ENCODE peak calls at places on chromosomes 6 and 20, in four cellular contexts. One of them, this sample, is unnamed.

GRCh38 chr6:79427721-79428120 is 109.5 kb downstream of the LCA5 start:
- DNase-seq in EH: no peak
- DNase-seq in activated CD8-positive, alpha-beta memory T cell treated with anti-CD3 and anti-CD28 coated beads, Interleukin-2, amount 10 ng/mL, durations not matched to agents 7 days and 5 days: no peak
- DNase-seq in hepatocyte: no peak
- DNase-seq in this sample: no peak

GRCh38 chr6:136962661-136963060 is 40.6 kb downstream of the SLC35D3 start:
- DNase-seq in EH: peak
- DNase-seq in activated CD8-positive, alpha-beta memory T cell treated with anti-CD3 and anti-CD28 coated beads, Interleukin-2, amount 10 ng/mL, durations not matched to agents 7 days and 5 days: no peak
- DNase-seq in hepatocyte: no peak
- DNase-seq in this sample: peak

GRCh38 chr6:129671442-129672344 is 38.3 kb downstream of the ARHGAP18 start:
- DNase-seq in EH: no peak
- DNase-seq in activated CD8-positive, alpha-beta memory T cell treated with anti-CD3 and anti-CD28 coated beads, Interleukin-2, amount 10 ng/mL, durations not matched to agents 7 days and 5 days: peak
- DNase-seq in hepatocyte: no peak
- DNase-seq in this sample: peak

GRCh38 chr20:13363473-13363872 is 142.4 kb downstream of the ISM1 start:
- DNase-seq in EH: no peak
- DNase-seq in activated CD8-positive, alpha-beta memory T cell treated with anti-CD3 and anti-CD28 coated beads, Interleukin-2, amount 10 ng/mL, durations not matched to agents 7 days and 5 days: no peak
- DNase-seq in hepatocyte: no peak
- DNase-seq in this sample: no peak

GRCh38 chr20:54100563-54100962 is 30.2 kb upstream of the BCAS1 start:
- DNase-seq in EH: no peak
- DNase-seq in activated CD8-positive, alpha-beta memory T cell treated with anti-CD3 and anti-CD28 coated beads, Interleukin-2, amount 10 ng/mL, durations not matched to agents 7 days and 5 days: no peak
- DNase-seq in hepatocyte: no peak
- DNase-seq in this sample: no peak

GRCh38 chr6:156269751-156270369 is 507.3 kb upstream of the ARID1B start:
- DNase-seq in EH: no peak
- DNase-seq in activated CD8-positive, alpha-beta memory T cell treated with anti-CD3 and anti-CD28 coated beads, Interleukin-2, amount 10 ng/mL, durations not matched to agents 7 days and 5 days: no peak
- DNase-seq in hepatocyte: no peak
- DNase-seq in this sample: no peak

GRCh38 chr6:148547110-148547509 is 199.7 kb upstream of the UST start:
- DNase-seq in EH: no peak
- DNase-seq in activated CD8-positive, alpha-beta memory T cell treated with anti-CD3 and anti-CD28 coated beads, Interleukin-2, amount 10 ng/mL, durations not matched to agents 7 days and 5 days: no peak
- DNase-seq in hepatocyte: no peak
- DNase-seq in this sample: no peak

GRCh38 chr6:35327349-35328027 is 14.9 kb upstream of the PPARD start:
- DNase-seq in EH: peak
- DNase-seq in activated CD8-positive, alpha-beta memory T cell treated with anti-CD3 and anti-CD28 coated beads, Interleukin-2, amount 10 ng/mL, durations not matched to agents 7 days and 5 days: peak
- DNase-seq in hepatocyte: peak
- DNase-seq in this sample: peak

GRCh38 chr6:44043479-44044153 is 83.6 kb downstream of the MRPL14 start:
- DNase-seq in EH: peak
- DNase-seq in activated CD8-positive, alpha-beta memory T cell treated with anti-CD3 and anti-CD28 coated beads, Interleukin-2, amount 10 ng/mL, durations not matched to agents 7 days and 5 days: no peak
- DNase-seq in hepatocyte: no peak
- DNase-seq in this sample: no peak

GRCh38 chr20:52102559-52102958 is 89.0 kb downstream of the ZFP64 start:
- DNase-seq in EH: no peak
- DNase-seq in activated CD8-positive, alpha-beta memory T cell treated with anti-CD3 and anti-CD28 coated beads, Interleukin-2, amount 10 ng/mL, durations not matched to agents 7 days and 5 days: no peak
- DNase-seq in hepatocyte: no peak
- DNase-seq in this sample: no peak

GRCh38 chr20:57381596-57382503 is 9.3 kb upstream of the RBM38 start:
- DNase-seq in EH: peak
- DNase-seq in activated CD8-positive, alpha-beta memory T cell treated with anti-CD3 and anti-CD28 coated beads, Interleukin-2, amount 10 ng/mL, durations not matched to agents 7 days and 5 days: peak
- DNase-seq in hepatocyte: peak
- DNase-seq in this sample: peak

GRCh38 chr6:144298167-144298671 is 13.1 kb downstream of the UTRN start:
- DNase-seq in EH: no peak
- DNase-seq in activated CD8-positive, alpha-beta memory T cell treated with anti-CD3 and anti-CD28 coated beads, Interleukin-2, amount 10 ng/mL, durations not matched to agents 7 days and 5 days: no peak
- DNase-seq in hepatocyte: peak
- DNase-seq in this sample: no peak

GRCh38 chr6:7087491-7087979 is 20.2 kb upstream of the RREB1 start:
- DNase-seq in EH: no peak
- DNase-seq in activated CD8-positive, alpha-beta memory T cell treated with anti-CD3 and anti-CD28 coated beads, Interleukin-2, amount 10 ng/mL, durations not matched to agents 7 days and 5 days: peak
- DNase-seq in hepatocyte: peak
- DNase-seq in this sample: no peak

GRCh38 chr6:150352321-150353296 is 16.2 kb upstream of the IYD start:
- DNase-seq in EH: peak
- DNase-seq in activated CD8-positive, alpha-beta memory T cell treated with anti-CD3 and anti-CD28 coated beads, Interleukin-2, amount 10 ng/mL, durations not matched to agents 7 days and 5 days: no peak
- DNase-seq in hepatocyte: no peak
- DNase-seq in this sample: peak

GRCh38 chr6:131001945-131002661 is 60.9 kb downstream of the EPB41L2 start:
- DNase-seq in EH: peak
- DNase-seq in activated CD8-positive, alpha-beta memory T cell treated with anti-CD3 and anti-CD28 coated beads, Interleukin-2, amount 10 ng/mL, durations not matched to agents 7 days and 5 days: no peak
- DNase-seq in hepatocyte: no peak
- DNase-seq in this sample: no peak

GRCh38 chr6:167941822-167942221 is 55.6 kb upstream of the KIF25 start:
- DNase-seq in EH: no peak
- DNase-seq in activated CD8-positive, alpha-beta memory T cell treated with anti-CD3 and anti-CD28 coated beads, Interleukin-2, amount 10 ng/mL, durations not matched to agents 7 days and 5 days: no peak
- DNase-seq in hepatocyte: no peak
- DNase-seq in this sample: no peak

GRCh38 chr20:11496382-11496781 is 421.3 kb upstream of the BTBD3 start:
- DNase-seq in EH: peak
- DNase-seq in activated CD8-positive, alpha-beta memory T cell treated with anti-CD3 and anti-CD28 coated beads, Interleukin-2, amount 10 ng/mL, durations not matched to agents 7 days and 5 days: no peak
- DNase-seq in hepatocyte: no peak
- DNase-seq in this sample: no peak

GRCh38 chr6:167643223-167643622 is 183.5 kb upstream of the AFDN start:
- DNase-seq in EH: no peak
- DNase-seq in activated CD8-positive, alpha-beta memory T cell treated with anti-CD3 and anti-CD28 coated beads, Interleukin-2, amount 10 ng/mL, durations not matched to agents 7 days and 5 days: no peak
- DNase-seq in hepatocyte: no peak
- DNase-seq in this sample: no peak

GRCh38 chr6:25248100-25248499 is 31.1 kb upstream of the CARMIL1 start:
- DNase-seq in EH: peak
- DNase-seq in activated CD8-positive, alpha-beta memory T cell treated with anti-CD3 and anti-CD28 coated beads, Interleukin-2, amount 10 ng/mL, durations not matched to agents 7 days and 5 days: no peak
- DNase-seq in hepatocyte: no peak
- DNase-seq in this sample: no peak

GRCh38 chr6:113596477-113596876 is 260.7 kb upstream of the MARCKS start:
- DNase-seq in EH: no peak
- DNase-seq in activated CD8-positive, alpha-beta memory T cell treated with anti-CD3 and anti-CD28 coated beads, Interleukin-2, amount 10 ng/mL, durations not matched to agents 7 days and 5 days: no peak
- DNase-seq in hepatocyte: no peak
- DNase-seq in this sample: no peak

GRCh38 chr6:151629791-151630190 is 136.0 kb downstream of the CCDC170 start:
- DNase-seq in EH: no peak
- DNase-seq in activated CD8-positive, alpha-beta memory T cell treated with anti-CD3 and anti-CD28 coated beads, Interleukin-2, amount 10 ng/mL, durations not matched to agents 7 days and 5 days: no peak
- DNase-seq in hepatocyte: no peak
- DNase-seq in this sample: no peak

GRCh38 chr6:168599118-168599494 is 158.1 kb downstream of the SMOC2 start:
- DNase-seq in EH: no peak
- DNase-seq in activated CD8-positive, alpha-beta memory T cell treated with anti-CD3 and anti-CD28 coated beads, Interleukin-2, amount 10 ng/mL, durations not matched to agents 7 days and 5 days: no peak
- DNase-seq in hepatocyte: no peak
- DNase-seq in this sample: no peak

GRCh38 chr20:58054744-58055373 is 173.6 kb downstream of the ANKRD60 start:
- DNase-seq in EH: no peak
- DNase-seq in activated CD8-positive, alpha-beta memory T cell treated with anti-CD3 and anti-CD28 coated beads, Interleukin-2, amount 10 ng/mL, durations not matched to agents 7 days and 5 days: peak
- DNase-seq in hepatocyte: peak
- DNase-seq in this sample: no peak

GRCh38 chr6:79869600-79870084 is 77.7 kb downstream of the ELOVL4 start:
- DNase-seq in EH: peak
- DNase-seq in activated CD8-positive, alpha-beta memory T cell treated with anti-CD3 and anti-CD28 coated beads, Interleukin-2, amount 10 ng/mL, durations not matched to agents 7 days and 5 days: peak
- DNase-seq in hepatocyte: peak
- DNase-seq in this sample: peak

GRCh38 chr6:156995502-156995901 is 218.3 kb downstream of the ARID1B start:
- DNase-seq in EH: no peak
- DNase-seq in activated CD8-positive, alpha-beta memory T cell treated with anti-CD3 and anti-CD28 coated beads, Interleukin-2, amount 10 ng/mL, durations not matched to agents 7 days and 5 days: no peak
- DNase-seq in hepatocyte: no peak
- DNase-seq in this sample: no peak

GRCh38 chr6:52286798-52287432 is 2.4 kb upstream of the MCM3 start:
- DNase-seq in EH: peak
- DNase-seq in activated CD8-positive, alpha-beta memory T cell treated with anti-CD3 and anti-CD28 coated beads, Interleukin-2, amount 10 ng/mL, durations not matched to agents 7 days and 5 days: peak
- DNase-seq in hepatocyte: peak
- DNase-seq in this sample: peak

GRCh38 chr20:18138639-18139583 is 1.2 kb downstream of the KAT14 start:
- DNase-seq in EH: no peak
- DNase-seq in activated CD8-positive, alpha-beta memory T cell treated with anti-CD3 and anti-CD28 coated beads, Interleukin-2, amount 10 ng/mL, durations not matched to agents 7 days and 5 days: no peak
- DNase-seq in hepatocyte: peak
- DNase-seq in this sample: no peak

GRCh38 chr6:45966340-45966739 is 49.3 kb downstream of the CLIC5 start:
- DNase-seq in EH: no peak
- DNase-seq in activated CD8-positive, alpha-beta memory T cell treated with anti-CD3 and anti-CD28 coated beads, Interleukin-2, amount 10 ng/mL, durations not matched to agents 7 days and 5 days: no peak
- DNase-seq in hepatocyte: no peak
- DNase-seq in this sample: no peak

GRCh38 chr6:1400126-1400850 is 10.9 kb downstream of the FOXF2 start:
- DNase-seq in EH: no peak
- DNase-seq in activated CD8-positive, alpha-beta memory T cell treated with anti-CD3 and anti-CD28 coated beads, Interleukin-2, amount 10 ng/mL, durations not matched to agents 7 days and 5 days: no peak
- DNase-seq in hepatocyte: no peak
- DNase-seq in this sample: no peak